ENCODE peak calls at places on chromosomes 6 and 20, in six cellular contexts. One of them, this sample, is unnamed. For H3K36me3, the result is how much of the 10 kb centered on the place peaks cover.

GRCh38 chr20:41650221-41650948 is 32.2 kb upstream of the CHD6 start:
- DNase-seq in fibroblast of lung: no peak
- DNase-seq in IMR-90: no peak
- DNase-seq in heart left ventricle: no peak
- DNase-seq in Panc1: no peak
- DNase-seq in uterus: no peak
- DNase-seq in this sample: no peak

GRCh38 chr20:41889871-41890224 is 271.7 kb upstream of the CHD6 start:
- DNase-seq in fibroblast of lung: no peak
- DNase-seq in IMR-90: no peak
- DNase-seq in heart left ventricle: no peak
- DNase-seq in Panc1: no peak
- DNase-seq in uterus: no peak
- DNase-seq in this sample: no peak

GRCh38 chr6:2877057-2877882 is 25.8 kb downstream of the SERPINB9 start:
- DNase-seq in fibroblast of lung: peak
- DNase-seq in IMR-90: peak
- DNase-seq in heart left ventricle: no peak
- DNase-seq in Panc1: no peak
- DNase-seq in uterus: peak
- DNase-seq in this sample: no peak

GRCh38 chr6:140566706-140567330 is 1192.4 kb upstream of the CITED2 start:
- DNase-seq in fibroblast of lung: peak
- DNase-seq in IMR-90: peak
- DNase-seq in heart left ventricle: no peak
- DNase-seq in Panc1: no peak
- DNase-seq in uterus: no peak
- DNase-seq in this sample: no peak

GRCh38 chr20:21554376-21554890 is 40.6 kb upstream of the NKX2-2 start:
- DNase-seq in fibroblast of lung: no peak
- DNase-seq in IMR-90: no peak
- DNase-seq in heart left ventricle: no peak
- DNase-seq in Panc1: no peak
- DNase-seq in uterus: no peak
- DNase-seq in this sample: no peak

GRCh38 chr20:59994697-59995122 is 36.5 kb downstream of the CDH26 start:
- DNase-seq in fibroblast of lung: no peak
- DNase-seq in IMR-90: peak
- DNase-seq in heart left ventricle: peak
- DNase-seq in Panc1: no peak
- DNase-seq in uterus: peak
- DNase-seq in this sample: no peak

GRCh38 chr6:84687487-84687886 is 76.9 kb downstream of the TBX18 start:
- DNase-seq in fibroblast of lung: peak
- DNase-seq in IMR-90: no peak
- DNase-seq in heart left ventricle: no peak
- DNase-seq in Panc1: no peak
- DNase-seq in uterus: no peak
- DNase-seq in this sample: no peak

GRCh38 chr6:90495216-90495817 is 91.6 kb downstream of the MAP3K7 start:
- DNase-seq in fibroblast of lung: no peak
- DNase-seq in IMR-90: no peak
- DNase-seq in heart left ventricle: no peak
- DNase-seq in Panc1: no peak
- DNase-seq in uterus: no peak
- DNase-seq in this sample: no peak

GRCh38 chr20:24700166-24700860 is 230.9 kb downstream of the SYNDIG1 start:
- DNase-seq in fibroblast of lung: no peak
- DNase-seq in IMR-90: no peak
- DNase-seq in heart left ventricle: no peak
- DNase-seq in Panc1: no peak
- DNase-seq in uterus: no peak
- DNase-seq in this sample: no peak

GRCh38 chr20:48995599-48995998 is 50.5 kb upstream of the CSE1L start:
- DNase-seq in fibroblast of lung: no peak
- DNase-seq in IMR-90: no peak
- DNase-seq in heart left ventricle: no peak
- DNase-seq in Panc1: no peak
- DNase-seq in uterus: no peak
- DNase-seq in this sample: no peak

GRCh38 chr6:7542878-7543394 is 1.5 kb downstream of the DSP start:
- DNase-seq in fibroblast of lung: peak
- DNase-seq in IMR-90: peak
- DNase-seq in heart left ventricle: peak
- DNase-seq in Panc1: no peak
- DNase-seq in uterus: peak
- DNase-seq in this sample: peak

GRCh38 chr6:49556429-49556837 is 6.0 kb downstream of the C6orf141 start:
- DNase-seq in fibroblast of lung: peak
- DNase-seq in IMR-90: peak
- DNase-seq in heart left ventricle: no peak
- DNase-seq in Panc1: peak
- DNase-seq in uterus: no peak
- DNase-seq in this sample: no peak

GRCh38 chr6:155126727-155127439 is 131.8 kb downstream of the TIAM2 start:
- DNase-seq in fibroblast of lung: peak
- DNase-seq in IMR-90: peak
- DNase-seq in heart left ventricle: no peak
- DNase-seq in Panc1: peak
- DNase-seq in uterus: no peak
- DNase-seq in this sample: peak

GRCh38 chr6:119124079-119124824 is 45.8 kb upstream of the FAM184A start:
- DNase-seq in fibroblast of lung: no peak
- DNase-seq in IMR-90: no peak
- DNase-seq in heart left ventricle: no peak
- DNase-seq in Panc1: no peak
- DNase-seq in uterus: no peak
- DNase-seq in this sample: no peak

GRCh38 chr6:12324096-12324495 is 33.9 kb downstream of the EDN1 start:
- DNase-seq in fibroblast of lung: peak
- DNase-seq in IMR-90: peak
- DNase-seq in heart left ventricle: no peak
- DNase-seq in Panc1: no peak
- DNase-seq in uterus: no peak
- DNase-seq in this sample: no peak

GRCh38 chr20:19254086-19254821 is 41.8 kb downstream of the SLC24A3 start:
- DNase-seq in fibroblast of lung: no peak
- DNase-seq in IMR-90: no peak
- DNase-seq in heart left ventricle: peak
- DNase-seq in Panc1: no peak
- DNase-seq in uterus: peak
- DNase-seq in this sample: no peak

GRCh38 chr6:50902260-50902659 is 83.6 kb downstream of the TFAP2B start:
- DNase-seq in fibroblast of lung: no peak
- DNase-seq in IMR-90: no peak
- DNase-seq in heart left ventricle: no peak
- DNase-seq in Panc1: no peak
- DNase-seq in uterus: no peak
- DNase-seq in this sample: no peak

GRCh38 chr6:143802833-143803565 is 40.1 kb upstream of the LTV1 start:
- DNase-seq in fibroblast of lung: peak
- DNase-seq in IMR-90: peak
- DNase-seq in heart left ventricle: no peak
- DNase-seq in Panc1: no peak
- DNase-seq in uterus: no peak
- DNase-seq in this sample: no peak

GRCh38 chr20:63119451-63120285 is 96.3 kb downstream of the YTHDF1 start:
- DNase-seq in fibroblast of lung: no peak
- DNase-seq in IMR-90: no peak
- DNase-seq in heart left ventricle: peak
- DNase-seq in Panc1: no peak
- DNase-seq in uterus: no peak
- DNase-seq in this sample: no peak

GRCh38 chr6:139800837-139801236 is 426.4 kb upstream of the CITED2 start:
- DNase-seq in fibroblast of lung: no peak
- DNase-seq in IMR-90: no peak
- DNase-seq in heart left ventricle: no peak
- DNase-seq in Panc1: no peak
- DNase-seq in uterus: no peak
- DNase-seq in this sample: no peak

GRCh38 chr20:61613885-61614284 is 361.8 kb downstream of the CDH4 start:
- DNase-seq in fibroblast of lung: no peak
- DNase-seq in IMR-90: no peak
- DNase-seq in heart left ventricle: no peak
- DNase-seq in Panc1: no peak
- DNase-seq in uterus: no peak
- DNase-seq in this sample: no peak

GRCh38 chr6:167504412-167504961 is 179.6 kb downstream of the TTLL2 start:
- DNase-seq in fibroblast of lung: no peak
- DNase-seq in IMR-90: no peak
- DNase-seq in heart left ventricle: no peak
- DNase-seq in Panc1: no peak
- DNase-seq in uterus: no peak
- DNase-seq in this sample: no peak

GRCh38 chr6:36283608-36284007 is 13.7 kb downstream of the PNPLA1 start:
- DNase-seq in fibroblast of lung: no peak
- DNase-seq in IMR-90: no peak
- DNase-seq in heart left ventricle: no peak
- DNase-seq in Panc1: no peak
- DNase-seq in uterus: no peak
- DNase-seq in this sample: no peak

GRCh38 chr6:169167581-169168301 is 85.9 kb downstream of the THBS2 start:
- DNase-seq in fibroblast of lung: peak
- DNase-seq in IMR-90: peak
- DNase-seq in heart left ventricle: peak
- DNase-seq in Panc1: no peak
- DNase-seq in uterus: peak
- DNase-seq in this sample: no peak

GRCh38 chr20:54209216-54209813 is 1.4 kb downstream of the PFDN4 start:
- DNase-seq in fibroblast of lung: no peak
- DNase-seq in IMR-90: no peak
- DNase-seq in heart left ventricle: no peak
- DNase-seq in Panc1: no peak
- DNase-seq in uterus: no peak
- DNase-seq in this sample: no peak

GRCh38 chr6:84462697-84463096 is 235.3 kb upstream of the CEP162 start:
- DNase-seq in fibroblast of lung: peak
- DNase-seq in IMR-90: peak
- DNase-seq in heart left ventricle: no peak
- DNase-seq in Panc1: no peak
- DNase-seq in uterus: no peak
- DNase-seq in this sample: no peak

GRCh38 chr6:82353848-82354247 is 9.8 kb upstream of the TPBG start:
- DNase-seq in fibroblast of lung: no peak
- DNase-seq in IMR-90: peak
- DNase-seq in heart left ventricle: no peak
- DNase-seq in Panc1: no peak
- DNase-seq in uterus: no peak
- DNase-seq in this sample: no peak

GRCh38 chr6:14919038-14919437 is 326.8 kb upstream of the JARID2 start:
- DNase-seq in fibroblast of lung: no peak
- DNase-seq in IMR-90: no peak
- DNase-seq in heart left ventricle: no peak
- DNase-seq in Panc1: no peak
- DNase-seq in uterus: no peak
- DNase-seq in this sample: no peak
- TF ChIP-seq CTCF in fibroblast of lung: no peak
- TF ChIP-seq CTCF in IMR-90: no peak
- TF ChIP-seq CTCF in heart left ventricle: no peak
- TF ChIP-seq CTCF in Panc1: no peak
- TF ChIP-seq CTCF in uterus: no peak
- TF ChIP-seq CTCF in this sample: no peak

GRCh38 chr6:22042713-22043112 is 254.1 kb downstream of the PRL start:
- DNase-seq in fibroblast of lung: peak
- DNase-seq in IMR-90: no peak
- DNase-seq in heart left ventricle: no peak
- DNase-seq in Panc1: no peak
- DNase-seq in uterus: peak
- DNase-seq in this sample: no peak
- H3K36me3 ChIP-seq in fibroblast of lung: under half
- H3K36me3 ChIP-seq in IMR-90: under half
- H3K36me3 ChIP-seq in heart left ventricle: under half
- H3K36me3 ChIP-seq in Panc1: under half
- H3K36me3 ChIP-seq in uterus: under half
- H3K36me3 ChIP-seq in this sample: under half

GRCh38 chr6:44257007-44257752 is at the start of gene SLC35B2:
- DNase-seq in fibroblast of lung: peak
- DNase-seq in IMR-90: peak
- DNase-seq in heart left ventricle: peak
- DNase-seq in Panc1: no peak
- DNase-seq in uterus: peak
- DNase-seq in this sample: peak

GRCh38 chr6:44258325-44258863 is 1.1 kb upstream of the SLC35B2 start:
- DNase-seq in fibroblast of lung: no peak
- DNase-seq in IMR-90: no peak
- DNase-seq in heart left ventricle: no peak
- DNase-seq in Panc1: no peak
- DNase-seq in uterus: no peak
- DNase-seq in this sample: no peak

GRCh38 chr6:44258921-44259320 is 1.6 kb upstream of the SLC35B2 start:
- DNase-seq in fibroblast of lung: no peak
- DNase-seq in IMR-90: no peak
- DNase-seq in heart left ventricle: no peak
- DNase-seq in Panc1: no peak
- DNase-seq in uterus: no peak
- DNase-seq in this sample: no peak

GRCh38 chr6:44256291-44257006 is 879 bp downstream of the SLC35B2 start:
- DNase-seq in fibroblast of lung: no peak
- DNase-seq in IMR-90: no peak
- DNase-seq in heart left ventricle: no peak
- DNase-seq in Panc1: no peak
- DNase-seq in uterus: no peak
- DNase-seq in this sample: no peak

GRCh38 chr6:44257753-44258324 is 511 bp upstream of the SLC35B2 start:
- DNase-seq in fibroblast of lung: no peak
- DNase-seq in IMR-90: no peak
- DNase-seq in heart left ventricle: no peak
- DNase-seq in Panc1: no peak
- DNase-seq in uterus: no peak
- DNase-seq in this sample: no peak
- TF ChIP-seq CTCF in fibroblast of lung: no peak
- TF ChIP-seq CTCF in IMR-90: no peak
- TF ChIP-seq CTCF in heart left ventricle: no peak
- TF ChIP-seq CTCF in Panc1: peak
- TF ChIP-seq CTCF in uterus: no peak
- TF ChIP-seq CTCF in this sample: no peak

GRCh38 chr6:126033696-126034095 is 47.4 kb downstream of the TRMT11 start:
- DNase-seq in fibroblast of lung: peak
- DNase-seq in IMR-90: peak
- DNase-seq in heart left ventricle: no peak
- DNase-seq in Panc1: no peak
- DNase-seq in uterus: peak
- DNase-seq in this sample: no peak

GRCh38 chr6:126039284-126039683 is 52.9 kb downstream of the TRMT11 start:
- DNase-seq in fibroblast of lung: peak
- DNase-seq in IMR-90: peak
- DNase-seq in heart left ventricle: no peak
- DNase-seq in Panc1: no peak
- DNase-seq in uterus: no peak
- DNase-seq in this sample: no peak

GRCh38 chr6:126038234-126038633 is 51.9 kb downstream of the TRMT11 start:
- DNase-seq in fibroblast of lung: no peak
- DNase-seq in IMR-90: no peak
- DNase-seq in heart left ventricle: no peak
- DNase-seq in Panc1: no peak
- DNase-seq in uterus: no peak
- DNase-seq in this sample: no peak

GRCh38 chr6:126035764-126036163 is 49.4 kb downstream of the TRMT11 start:
- DNase-seq in fibroblast of lung: no peak
- DNase-seq in IMR-90: no peak
- DNase-seq in heart left ventricle: no peak
- DNase-seq in Panc1: no peak
- DNase-seq in uterus: no peak
- DNase-seq in this sample: no peak

GRCh38 chr6:126034671-126035070 is 48.3 kb downstream of the TRMT11 start:
- DNase-seq in fibroblast of lung: no peak
- DNase-seq in IMR-90: no peak
- DNase-seq in heart left ventricle: no peak
- DNase-seq in Panc1: no peak
- DNase-seq in uterus: no peak
- DNase-seq in this sample: no peak
- H3K36me3 ChIP-seq in fibroblast of lung: under half
- H3K36me3 ChIP-seq in IMR-90: under half
- H3K36me3 ChIP-seq in heart left ventricle: under half
- H3K36me3 ChIP-seq in Panc1: under half
- H3K36me3 ChIP-seq in uterus: under half
- H3K36me3 ChIP-seq in this sample: under half

This sample was measured in psoas muscle.